ENCODE peak calls at places on chromosomes 2 and 18, in nine cellular contexts. H, Z, A, X, U, G, N, T and V are unnamed samples.

GRCh38 chr2:236828002-236828401 is 257.7 kb upstream of the COPS8 start:
- DNase-seq in G (no peak), N (no peak), X (no peak), Z (no peak), H (peak), T (no peak), U (no peak), A (no peak), V (no peak)

GRCh38 chr18:3538456-3538855 is 88.5 kb downstream of the TGIF1 start:
- DNase-seq in H (no peak), N (no peak), Z (no peak), U (no peak), A (no peak), X (no peak), T (peak), G (no peak), V (no peak)

GRCh38 chr18:985301-985700 is 80.6 kb downstream of the ADCYAP1 start:
- DNase-seq in A (no peak), X (no peak), N (no peak), H (peak), T (no peak), Z (no peak), G (no peak), U (no peak), V (peak)

GRCh38 chr2:227781841-227782240 is 31.8 kb upstream of the CCL20 start:
- DNase-seq in G (no peak), Z (no peak), H (no peak), A (no peak), U (no peak), T (no peak), X (no peak), N (no peak), V (no peak)

GRCh38 chr2:180979086-180979934 is 1.1 kb upstream of the UBE2E3 start:
- DNase-seq in N (no peak), X (no peak), Z (no peak), U (peak), G (peak), A (peak), H (peak), T (peak), V (no peak)

GRCh38 chr2:10531874-10532273 is 83.7 kb upstream of the ODC1 start:
- DNase-seq in A (no peak), U (no peak), T (no peak), G (no peak), Z (no peak), N (no peak), H (no peak), X (no peak), V (no peak)

GRCh38 chr2:160784034-160784433 is 290.4 kb upstream of the RBMS1 start:
- DNase-seq in U (no peak), Z (no peak), H (no peak), N (no peak), G (no peak), A (no peak), T (no peak), X (no peak), V (no peak)

GRCh38 chr2:74008761-74009395 is 24.2 kb downstream of the TET3 start:
- DNase-seq in T (no peak), A (peak), H (peak), U (no peak), N (no peak), G (no peak), Z (no peak), X (no peak), V (no peak)

GRCh38 chr2:106158871-106159270 is 35.2 kb downstream of the UXS1 start:
- DNase-seq in N (no peak), H (no peak), A (no peak), U (no peak), T (no peak), X (no peak), G (no peak), Z (no peak), V (no peak)

GRCh38 chr18:2529154-2529553 is 42.2 kb downstream of the METTL4 start:
- DNase-seq in X (no peak), U (peak), N (no peak), G (no peak), Z (no peak), A (no peak), H (peak), T (no peak), V (no peak)

GRCh38 chr18:56550121-56550520 is 88.3 kb downstream of the TXNL1 start:
- DNase-seq in H (no peak), G (no peak), X (no peak), T (peak), Z (no peak), A (no peak), N (no peak), U (no peak), V (no peak)

GRCh38 chr18:67771271-67771670 is 254.8 kb upstream of the DSEL start:
- DNase-seq in X (no peak), G (no peak), H (no peak), N (no peak), A (no peak), U (no peak), T (peak), Z (no peak), V (no peak)

GRCh38 chr2:202545523-202545922 is 89.2 kb upstream of the FAM117B start:
- DNase-seq in A (no peak), T (peak), X (no peak), N (peak), H (no peak), U (no peak), G (peak), Z (no peak), V (no peak)

GRCh38 chr2:108364676-108365297 is 13.0 kb upstream of the SULT1C4 start:
- DNase-seq in G (no peak), U (no peak), Z (no peak), X (no peak), A (no peak), H (no peak), N (no peak), T (no peak), V (no peak)

GRCh38 chr18:53991805-53992204 is 232.7 kb downstream of the MBD2 start:
- DNase-seq in H (no peak), Z (no peak), X (no peak), G (no peak), U (no peak), T (peak), A (no peak), N (no peak), V (no peak)

GRCh38 chr2:218546012-218546411 is 22.1 kb downstream of the USP37 start:
- DNase-seq in Z (no peak), G (no peak), U (no peak), H (no peak), N (no peak), A (no peak), X (no peak), T (no peak), V (no peak)

GRCh38 chr18:657998-658946 is 819 bp downstream of the TYMS start:
- DNase-seq in U (peak), H (peak), N (peak), G (peak), X (peak), T (peak), Z (peak), A (peak), V (peak)

GRCh38 chr2:73594241-73594640 is 48.0 kb downstream of the NAT8 start:
- DNase-seq in A (no peak), G (no peak), H (no peak), U (no peak), Z (no peak), X (no peak), N (no peak), T (no peak), V (no peak)

GRCh38 chr18:48031011-48031480 is 100.6 kb upstream of the SMAD2 start:
- DNase-seq in U (peak), A (peak), N (peak), X (peak), Z (no peak), T (peak), H (peak), G (peak), V (peak)

GRCh38 chr2:113167962-113168340 is 5.8 kb upstream of the PSD4 start:
- DNase-seq in T (no peak), G (no peak), A (no peak), H (no peak), Z (no peak), N (no peak), U (no peak), X (no peak), V (no peak)

GRCh38 chr2:48205137-48205798 is 299.0 kb upstream of the FBXO11 start:
- DNase-seq in U (no peak), A (peak), H (no peak), N (peak), T (peak), X (no peak), G (no peak), Z (no peak), V (no peak)

GRCh38 chr2:88831071-88831791 is 139.8 kb downstream of the RPIA start:
- DNase-seq in Z (no peak), G (no peak), T (no peak), H (no peak), A (no peak), X (no peak), U (no peak), N (no peak), V (no peak)

GRCh38 chr2:223889133-223889769 is 51.9 kb upstream of the AP1S3 start:
- DNase-seq in N (no peak), U (no peak), Z (no peak), X (no peak), G (no peak), T (no peak), A (no peak), H (no peak), V (no peak)

GRCh38 chr2:206368933-206369569 is 74.3 kb upstream of the ADAM23 start:
- DNase-seq in U (no peak), G (peak), H (no peak), X (no peak), Z (no peak), A (no peak), N (peak), T (peak), V (no peak)
- H3K4me3 ChIP-seq in U (no peak), G (no peak), H (no peak), X (no peak), Z (no peak), A (no peak), N (no peak), T (no peak), V (no peak)

GRCh38 chr2:17536416-17536815 is 4.1 kb upstream of the VSNL1 start:
- DNase-seq in A (no peak), U (no peak), X (no peak), N (no peak), T (peak), G (no peak), H (no peak), Z (no peak), V (no peak)

GRCh38 chr2:17538844-17539554 is 1.5 kb upstream of the VSNL1 start:
- DNase-seq in T (peak), H (peak), Z (no peak), X (no peak), A (peak), G (peak), N (peak), U (peak), V (peak)

GRCh38 chr2:17539993-17540812 is at the start of gene VSNL1:
- DNase-seq in N (peak), A (peak), X (no peak), T (peak), U (peak), G (peak), H (peak), Z (no peak), V (peak)

GRCh38 chr2:17539596-17539992 is 902 bp upstream of the VSNL1 start:
- DNase-seq in A (no peak), X (no peak), Z (no peak), T (peak), U (no peak), N (no peak), H (peak), G (peak), V (no peak)

DNA sequence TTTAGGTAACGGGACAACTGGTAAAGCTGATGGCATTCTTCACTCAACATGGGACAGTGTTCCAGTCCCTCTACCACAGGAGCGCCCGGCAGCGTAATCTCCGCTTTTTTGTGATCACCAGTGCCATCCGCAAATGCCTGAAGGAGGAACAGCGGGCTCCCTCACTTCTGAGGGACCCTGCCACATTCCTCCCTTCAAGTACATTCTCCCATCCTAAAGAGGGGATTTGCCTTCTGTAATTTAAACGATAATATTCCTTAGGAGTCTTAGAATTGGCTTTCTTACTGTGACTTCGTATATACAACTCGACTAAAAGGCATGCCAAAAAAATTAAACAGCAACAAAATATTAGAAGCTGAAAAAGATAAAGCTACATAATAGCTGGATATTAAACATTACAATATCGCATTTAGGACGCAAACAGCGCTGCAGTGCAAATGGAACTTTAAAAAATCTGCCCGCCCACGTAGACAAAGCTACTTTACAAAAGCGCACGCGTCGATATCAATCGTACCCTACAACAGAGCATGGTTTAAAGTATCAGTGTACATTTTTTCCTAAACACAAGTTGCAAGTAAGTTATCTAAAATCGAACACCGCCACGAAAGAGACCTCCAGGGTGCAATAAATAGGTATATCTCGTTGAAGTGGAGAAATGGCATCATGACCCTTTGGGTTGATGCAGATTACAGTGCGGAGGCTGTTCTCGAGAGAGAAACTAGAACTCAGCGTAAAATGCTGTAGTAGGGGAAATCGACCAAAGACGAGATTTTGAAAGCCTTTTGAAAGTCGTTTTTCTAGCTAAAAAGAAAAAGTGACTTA is 2.3 kb upstream of the VSNL1 start:
- DNase-seq in Z (no peak), H (peak), A (no peak), N (no peak), G (peak), T (peak), X (no peak), U (no peak), V (no peak)
- H3K4me3 ChIP-seq in Z (no peak), H (peak), A (peak), N (peak), G (peak), T (peak), X (peak), U (peak), V (peak)

GRCh38 chr2:102143450-102143985 is 972 bp downstream of the IL1R1 start:
- DNase-seq in T (peak), X (no peak), Z (no peak), H (peak), U (no peak), N (no peak), G (no peak), A (no peak), V (no peak)
- H3K4me3 ChIP-seq in T (peak), X (peak), Z (no peak), H (no peak), U (peak), N (no peak), G (no peak), A (no peak), V (no peak)

GRCh38 chr2:111706481-111707001 is 177.5 kb downstream of the ANAPC1 start:
- DNase-seq in U (no peak), N (peak), A (no peak), H (no peak), T (no peak), X (no peak), G (no peak), Z (no peak), V (no peak)
- H3K4me3 ChIP-seq in U (peak), N (no peak), A (no peak), H (no peak), T (no peak), X (no peak), G (no peak), Z (no peak), V (no peak)

DNA sequence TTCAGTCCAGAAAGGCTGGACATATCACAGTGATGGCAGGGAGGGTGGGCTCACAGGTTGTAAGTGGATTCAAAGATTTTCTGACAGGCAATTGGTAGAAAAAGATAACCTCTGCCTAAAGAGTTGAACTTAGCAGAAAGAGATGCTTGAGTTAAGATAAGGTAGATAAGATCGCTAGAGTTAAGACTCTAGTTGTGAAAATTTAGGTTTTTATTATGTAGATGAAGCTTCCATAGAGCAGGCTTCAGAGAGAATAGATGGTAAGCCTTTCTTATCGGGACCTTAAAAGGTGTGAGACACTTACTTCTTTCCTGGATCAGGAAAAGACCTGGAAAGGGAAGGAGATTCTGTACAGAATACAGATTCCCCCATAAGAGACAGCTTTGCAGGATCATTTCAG is 134.4 kb downstream of the GULP1 start:
- DNase-seq in H (peak), X (no peak), Z (no peak), T (no peak), A (no peak), U (no peak), N (no peak), G (no peak), V (no peak)
- H3K4me3 ChIP-seq in H (no peak), X (no peak), Z (no peak), T (no peak), A (no peak), U (no peak), N (no peak), G (no peak), V (no peak)

DNA sequence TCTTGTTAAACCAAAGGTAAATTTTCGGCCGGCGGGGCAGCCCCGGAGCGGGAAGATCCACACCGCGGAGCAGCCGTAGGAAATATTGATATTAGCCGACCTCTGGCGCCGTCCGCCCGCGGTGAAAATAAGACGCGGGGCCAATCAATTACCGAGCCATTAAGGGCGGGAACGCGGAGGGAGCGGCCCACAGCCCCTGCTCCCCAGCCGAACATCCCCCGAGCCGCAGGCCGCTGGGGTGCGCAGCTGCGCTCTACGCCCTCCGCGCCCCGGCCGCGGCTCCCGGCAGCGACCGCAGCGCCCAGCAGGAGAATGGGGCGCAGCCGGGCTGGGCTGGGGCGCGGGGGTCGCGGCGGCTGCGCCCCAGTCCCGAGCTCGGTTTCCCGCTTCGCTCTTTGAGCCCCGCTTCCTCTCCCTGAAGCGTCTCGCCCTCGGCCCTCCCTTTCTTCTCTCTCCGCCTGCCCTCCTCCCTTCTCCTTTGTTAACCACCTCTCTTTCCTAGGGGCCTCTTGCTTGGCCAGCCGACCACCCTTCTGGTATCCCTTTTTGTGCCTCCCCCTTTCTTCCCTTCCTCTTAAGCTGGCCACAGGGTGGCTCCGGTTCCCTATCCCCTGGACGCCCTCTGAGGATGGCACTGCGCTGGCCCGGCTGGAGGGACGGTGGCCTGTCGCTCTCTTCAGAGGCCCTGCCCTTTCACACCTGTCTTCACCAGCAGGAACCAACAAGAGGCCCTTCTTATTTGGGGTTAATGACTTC is 40.9 kb downstream of the CELF4 start:
- DNase-seq in A (no peak), X (no peak), G (peak), H (peak), U (no peak), Z (no peak), N (no peak), T (no peak), V (no peak)
- H3K4me3 ChIP-seq in A (peak), X (peak), G (peak), H (peak), U (no peak), Z (no peak), N (no peak), T (no peak), V (no peak)

DNA sequence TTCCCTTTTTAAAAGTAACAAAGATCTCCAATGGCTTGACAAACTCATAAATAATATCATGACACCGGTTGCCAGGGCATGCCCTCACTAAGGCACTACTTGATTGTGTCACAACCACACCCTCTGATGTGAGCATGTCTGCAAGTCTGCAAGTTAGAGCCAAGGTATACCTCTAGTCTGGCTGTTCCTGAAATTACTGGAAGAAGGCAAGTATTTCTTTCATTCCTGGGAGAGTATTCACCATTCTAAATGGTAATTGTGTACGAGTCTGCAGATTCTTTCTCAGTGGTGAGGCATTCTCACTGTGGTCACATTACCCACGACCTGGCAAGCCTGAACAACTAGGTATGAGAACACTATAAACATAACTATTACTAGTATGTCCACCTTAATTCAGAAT is 25.7 kb upstream of the RNU4ATAC start:
- DNase-seq in N (no peak), Z (no peak), A (no peak), T (peak), X (no peak), G (no peak), U (peak), H (no peak), V (no peak)
- H3K4me3 ChIP-seq in N (no peak), Z (no peak), A (no peak), T (peak), X (no peak), G (no peak), U (no peak), H (no peak), V (no peak)